ENCODE peak calls at places on chromosomes 12 and 14, in four cellular contexts. D, W, E and R are unnamed samples.

GRCh38 chr14:35808076-35808657 is 928 bp downstream of the RALGAPA1 start:
- DNase-seq in W (no peak), D (no peak), E (peak; percentile 52), R (no peak)

GRCh38 chr12:93115646-93116045 is 186.6 kb upstream of the EEA1 start:
- DNase-seq in E (no peak), W (no peak), D (no peak), R (peak; percentile 19)

GRCh38 chr14:53278602-53279506 is 125.7 kb upstream of the DDHD1 start:
- DNase-seq in E (peak; percentile 19), D (no peak), W (no peak), R (no peak)

GRCh38 chr12:119245904-119246494 is 67.3 kb downstream of the HSPB8 start:
- DNase-seq in W (no peak), D (no peak), E (no peak), R (no peak)

GRCh38 chr12:71011261-71011660 is 90.7 kb upstream of the PTPRR start:
- DNase-seq in D (no peak), E (no peak), W (no peak), R (no peak)

GRCh38 chr12:3683670-3684069 is 69.2 kb downstream of the CRACR2A start:
- DNase-seq in W (no peak), E (no peak), D (no peak), R (no peak)

GRCh38 chr12:80041691-80042090 is 57.6 kb upstream of the OTOGL start:
- DNase-seq in D (no peak), W (no peak), E (peak; percentile 11), R (no peak)

GRCh38 chr12:53176750-53177149 is 3.8 kb upstream of the ZNF740 start:
- DNase-seq in W (no peak), D (no peak), E (no peak), R (no peak)

GRCh38 chr12:96140110-96140509 is 54.1 kb upstream of the ELK3 start:
- DNase-seq in D (no peak), W (no peak), E (no peak), R (no peak)

GRCh38 chr12:93783827-93784226 is 106.7 kb downstream of the CRADD start:
- DNase-seq in E (no peak), D (no peak), W (no peak), R (no peak)

GRCh38 chr14:68397371-68397779 is 395.5 kb downstream of the ZFP36L1 start:
- DNase-seq in W (peak; percentile 84), D (peak; percentile 56), E (no peak), R (peak; percentile 51)

GRCh38 chr12:14514154-14514842 is 53.4 kb downstream of the PLBD1 start:
- DNase-seq in W (no peak), D (no peak), E (peak; percentile 83), R (no peak)

GRCh38 chr12:116964740-116965090 is 54.0 kb downstream of the FBXW8 start:
- DNase-seq in W (no peak), D (no peak), E (no peak), R (no peak)

GRCh38 chr14:60249321-60250251 is 565 bp downstream of the PPM1A start:
- DNase-seq in D (peak; percentile 58), E (peak; percentile 73), W (peak; percentile 49), R (peak; percentile 78)

GRCh38 chr12:21984375-21984774 is 43.1 kb upstream of the ABCC9 start:
- DNase-seq in W (no peak), E (no peak), D (no peak), R (no peak)

GRCh38 chr12:77032406-77032805 is 33.0 kb downstream of the E2F7 start:
- DNase-seq in W (no peak), D (no peak), E (peak; percentile 41), R (no peak)

GRCh38 chr12:120944645-120945217 is 33.6 kb upstream of the HNF1A start:
- DNase-seq in D (no peak), W (peak; percentile 56), E (peak; percentile 58), R (peak; percentile 25)

GRCh38 chr12:46808317-46808716 is 17.5 kb downstream of the SLC38A4 start:
- DNase-seq in D (no peak), W (no peak), E (no peak), R (no peak)

GRCh38 chr12:54853933-54854538 is at the start of gene MUCL1:
- DNase-seq in W (peak; percentile 29), D (peak; percentile 4), E (peak; percentile 74), R (no peak)

GRCh38 chr12:132490481-132491348 is 764 bp downstream of the FBRSL1 start:
- DNase-seq in E (peak; percentile 29), D (no peak), W (no peak), R (no peak)

GRCh38 chr12:53097564-53098353 is at the start of gene IGFBP6:
- DNase-seq in D (peak; percentile 11), E (peak; percentile 45), W (peak; percentile 81), R (peak; percentile 78)

GRCh38 chr12:89893972-89894706 is 185.5 kb upstream of the ATP2B1 start:
- DNase-seq in W (no peak), D (no peak), E (peak; percentile 38), R (no peak)

GRCh38 chr12:5586201-5586600 is 154.3 kb downstream of the NTF3 start:
- DNase-seq in W (no peak), E (no peak), D (no peak), R (no peak)

GRCh38 chr12:8913702-8914032 is 642 bp upstream of the PHC1 start:
- DNase-seq in D (no peak), W (no peak), E (no peak), R (no peak)

GRCh38 chr12:56839489-56840442 is 76.6 kb downstream of the HSD17B6 start:
- DNase-seq in E (peak; percentile 52), D (peak; percentile 35), W (peak; percentile 33), R (peak; percentile 22)

GRCh38 chr12:53213348-53213747 is 6.3 kb upstream of the ITGB7 start:
- DNase-seq in D (peak; percentile 76), E (peak; percentile 74), W (peak; percentile 79), R (peak; percentile 87)

GRCh38 chr12:47107446-47107845 is 27.7 kb upstream of the AMIGO2 start:
- DNase-seq in W (no peak), D (no peak), E (no peak), R (no peak)

GRCh38 chr12:4269279-4269991 is 4.1 kb upstream of the CCND2 start:
- DNase-seq in D (peak; percentile 35), E (peak; percentile 54), W (peak; percentile 82), R (peak; percentile 86)

GRCh38 chr14:90570463-90570860 is 173.6 kb downstream of the CALM1 start:
- DNase-seq in D (no peak), W (no peak), E (no peak), R (no peak)

GRCh38 chr14:103920981-103921854 is 7.0 kb upstream of the TDRD9 start:
- DNase-seq in W (peak; percentile 86), D (peak; percentile 88), E (peak; percentile 88), R (peak; percentile 92)

GRCh38 chr12:49144384-49144783 is 13.2 kb upstream of the TUBA1B start:
- DNase-seq in W (no peak), E (no peak), D (no peak), R (no peak)

GRCh38 chr14:59185676-59186075 is 2.8 kb upstream of the DAAM1 start:
- DNase-seq in D (no peak), E (no peak), W (no peak), R (no peak)

GRCh38 chr14:59186316-59186715 is 2.2 kb upstream of the DAAM1 start:
- DNase-seq in W (no peak), D (no peak), E (no peak), R (no peak)

GRCh38 chr14:59182641-59183040 is 5.8 kb upstream of the DAAM1 start:
- DNase-seq in D (no peak), W (no peak), E (no peak), R (no peak)

GRCh38 chr14:59183150-59183549 is 5.3 kb upstream of the DAAM1 start:
- DNase-seq in E (no peak), D (no peak), W (no peak), R (no peak)

GRCh38 chr14:59184396-59184795 is 4.1 kb upstream of the DAAM1 start:
- DNase-seq in E (no peak), W (no peak), D (no peak), R (no peak)
- H3K27ac ChIP-seq in E (no peak overlapping the region), W (peak overlapping the region; percentile 39), D (no peak overlapping the region), R (no peak overlapping the region)

DNA sequence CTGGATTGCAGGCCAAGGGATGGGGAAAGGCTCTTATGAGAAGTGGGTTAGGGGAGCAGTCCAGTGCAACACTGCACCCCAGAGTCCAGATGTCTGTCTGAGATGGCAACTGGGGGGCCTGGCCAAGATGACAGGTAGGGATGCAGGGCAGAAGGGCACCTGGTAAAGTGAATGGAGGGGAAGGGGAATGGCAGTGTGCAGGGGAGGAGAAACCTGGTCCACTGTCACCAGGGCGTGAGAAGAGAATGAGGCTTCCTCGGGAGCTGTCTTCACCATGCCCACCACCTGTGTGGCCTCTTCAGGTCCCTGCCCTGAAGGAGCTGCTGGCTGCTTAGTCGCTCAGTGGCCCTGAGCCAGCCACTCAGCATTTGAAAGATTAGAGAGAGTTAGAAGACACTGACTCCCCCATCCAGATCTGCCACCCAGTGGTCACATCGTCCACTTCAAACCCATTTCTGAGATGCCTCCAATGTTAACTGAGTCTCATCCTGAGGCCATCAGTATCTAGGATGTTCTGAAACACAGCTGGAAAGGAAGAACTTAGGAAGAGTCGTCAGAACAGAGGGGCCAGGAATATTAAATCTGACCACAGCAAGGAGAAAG is 57.3 kb downstream of the PLEKHG3 start:
- DNase-seq in W (no peak), E (no peak), D (no peak), R (no peak)
- H3K27ac ChIP-seq in W (peak overlapping the region; percentile 81), E (peak overlapping the region; percentile 99), D (peak overlapping the region; percentile 55), R (peak overlapping the region; percentile 75)

GRCh38 chr12:51326762-51327439 is 2.9 kb upstream of the BIN2 start:
- DNase-seq in W (peak; percentile 37), E (no peak), D (no peak), R (no peak)
- H3K27ac ChIP-seq in W (no peak overlapping the region), E (peak overlapping the region; percentile 30), D (no peak overlapping the region), R (no peak overlapping the region)

DNA sequence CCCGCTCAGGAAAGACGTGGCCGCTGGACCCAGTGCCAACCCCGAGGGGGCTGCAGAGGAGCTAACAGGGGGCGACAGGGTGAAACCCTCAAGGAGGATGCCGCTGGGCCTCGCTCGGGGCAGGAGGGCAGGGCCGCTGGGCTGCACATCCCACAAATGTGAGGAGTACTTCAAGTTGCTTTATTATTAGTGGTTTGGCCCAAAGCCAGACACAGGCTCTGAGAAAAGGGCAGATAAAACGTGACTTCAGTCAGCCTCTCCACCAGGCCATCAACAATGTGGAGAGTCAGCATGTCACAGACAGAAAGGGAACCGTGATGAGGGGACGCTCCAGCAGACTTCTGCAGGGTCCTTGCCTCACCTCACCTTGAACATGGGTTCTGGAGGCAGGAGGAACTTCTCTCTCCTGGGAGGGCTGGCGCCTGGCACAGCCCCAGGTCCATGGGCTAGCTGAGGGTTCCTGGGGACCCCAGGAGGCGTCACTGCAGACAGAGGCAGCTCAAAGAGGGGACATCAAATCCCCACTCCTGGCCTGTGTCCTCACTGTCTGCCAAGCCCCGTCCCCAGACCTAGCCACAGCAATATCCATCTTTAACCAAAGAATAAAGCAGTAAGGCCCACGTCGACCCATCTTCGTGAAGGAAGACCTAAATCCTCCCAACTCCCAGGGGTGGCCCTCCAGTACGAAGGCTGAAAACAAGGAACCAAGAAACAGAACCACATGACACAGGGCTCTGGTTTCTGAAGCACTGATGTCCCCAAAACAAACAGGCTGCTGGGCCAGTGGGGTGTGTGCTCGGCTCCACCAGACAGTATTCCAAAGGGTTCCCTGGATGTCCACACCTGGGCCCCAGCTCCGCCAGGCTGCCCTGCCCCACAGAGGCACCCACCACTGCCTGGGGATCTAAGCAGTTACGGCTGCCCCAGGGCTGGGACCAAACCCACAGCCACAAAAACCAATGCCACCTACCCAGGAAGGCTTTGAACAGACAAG is 35.1 kb downstream of the CCDC85C start:
- DNase-seq in E (no peak), D (no peak), W (no peak), R (peak; percentile 46)
- H3K27ac ChIP-seq in E (peak overlapping the region; percentile 95), D (no peak overlapping the region), W (no peak overlapping the region), R (peak overlapping the region; percentile 83)